ENCODE peak calls at places on chromosome 20, in eight cellular contexts. T, X, U, Y, D, N, G and A are unnamed samples.
A peak's percentile ranks its signal among the peaks of the same experiment; 100 is the strongest.

GRCh38 chr20:45792513-45793118 is 862 bp downstream of the DNTTIP1 start:
- DNase-seq in D (no peak), T (no peak), Y (no peak), U (no peak), G (peak; percentile 24), X (no peak), N (no peak), A (no peak)

GRCh38 chr20:49928411-49929141 is 7.6 kb upstream of the RNF114 start:
- DNase-seq in N (peak; percentile 73), D (peak; percentile 85), G (peak; percentile 88), T (peak; percentile 86), Y (peak; percentile 47), U (peak; percentile 81), X (peak; percentile 78), A (peak; percentile 86)

GRCh38 chr20:41632896-41633295 is 14.7 kb upstream of the CHD6 start:
- DNase-seq in G (no peak), X (no peak), N (no peak), D (no peak), Y (no peak), U (no peak), T (no peak), A (no peak)

GRCh38 chr20:35007891-35008290 is 52.2 kb downstream of the MYH7B start:
- DNase-seq in D (peak; percentile 44), G (no peak), X (no peak), Y (no peak), N (no peak), T (no peak), U (peak; percentile 12), A (peak; percentile 11)

GRCh38 chr20:49532285-49532946 is 35.5 kb downstream of the PTGIS start:
- DNase-seq in X (no peak), Y (no peak), T (no peak), G (no peak), U (no peak), N (no peak), D (no peak), A (no peak)

GRCh38 chr20:19806806-19807691 is 49.0 kb downstream of the RIN2 start:
- DNase-seq in Y (no peak), X (no peak), U (no peak), G (no peak), T (no peak), D (no peak), N (no peak), A (no peak)

GRCh38 chr20:41509801-41510200 is 108.4 kb downstream of the CHD6 start:
- DNase-seq in T (peak; percentile 72), G (no peak), N (no peak), D (peak; percentile 81), Y (no peak), X (no peak), U (peak; percentile 49), A (no peak)

GRCh38 chr20:4609511-4609910 is 112.2 kb upstream of the PRND start:
- DNase-seq in G (no peak), U (no peak), Y (no peak), D (no peak), T (no peak), X (no peak), N (no peak), A (no peak)

GRCh38 chr20:63955281-63955845 is 853 bp downstream of the UCKL1 start:
- DNase-seq in G (peak; percentile 34), U (no peak), N (no peak), Y (no peak), T (peak; percentile 33), D (no peak), X (no peak), A (no peak)

GRCh38 chr20:60013296-60014142 is 55.3 kb downstream of the CDH26 start:
- DNase-seq in X (no peak), G (no peak), D (no peak), T (no peak), Y (no peak), U (no peak), N (no peak), A (no peak)

GRCh38 chr20:43530321-43531090 is 23.0 kb downstream of the L3MBTL1 start:
- DNase-seq in Y (no peak), N (no peak), X (no peak), G (no peak), U (no peak), T (peak; percentile 91), D (no peak), A (no peak)

GRCh38 chr20:35013421-35014411 is 58.0 kb downstream of the MYH7B start:
- DNase-seq in X (no peak), U (no peak), D (no peak), N (no peak), Y (no peak), T (no peak), G (no peak), A (no peak)

GRCh38 chr20:2693286-2693995 is 861 bp downstream of the EBF4 start:
- DNase-seq in G (no peak), Y (no peak), N (no peak), U (no peak), T (no peak), X (no peak), D (no peak), A (peak; percentile 67)

GRCh38 chr20:40956926-40957760 is 71.5 kb upstream of the TOP1 start:
- DNase-seq in D (no peak), U (no peak), X (no peak), Y (no peak), G (no peak), T (no peak), N (no peak), A (no peak)

GRCh38 chr20:18742841-18743240 is 70.7 kb upstream of the SCP2D1 start:
- DNase-seq in D (no peak), T (no peak), Y (no peak), N (no peak), U (no peak), G (no peak), X (no peak), A (no peak)

GRCh38 chr20:49769125-49769581 is 43.5 kb upstream of the SLC9A8 start:
- DNase-seq in G (no peak), N (no peak), T (no peak), X (no peak), U (no peak), D (no peak), Y (no peak), A (no peak)

GRCh38 chr20:25287631-25288290 is 39.9 kb downstream of the PYGB start:
- DNase-seq in Y (no peak), G (no peak), D (peak; percentile 46), X (no peak), N (no peak), T (no peak), U (no peak), A (peak; percentile 9)

GRCh38 chr20:50398064-50398463 is 112.1 kb upstream of the PTPN1 start:
- DNase-seq in N (no peak), X (no peak), Y (no peak), G (no peak), T (no peak), U (no peak), D (peak; percentile 89), A (no peak)

GRCh38 chr20:2814587-2815051 is at the start of gene C20orf141:
- DNase-seq in U (no peak), N (peak; percentile 93), T (no peak), G (no peak), D (peak; percentile 82), Y (no peak), X (no peak), A (peak; percentile 63)

GRCh38 chr20:1187605-1188171 is 2.9 kb upstream of the TMEM74B start:
- DNase-seq in Y (no peak), N (no peak), T (peak; percentile 96), U (no peak), X (no peak), D (no peak), G (no peak), A (no peak)
- H3K27ac ChIP-seq in Y (no peak overlapping the region), N (no peak overlapping the region), T (peak overlapping the region; percentile 68), U (no peak overlapping the region), X (no peak overlapping the region), D (no peak overlapping the region), G (no peak overlapping the region), A (no peak overlapping the region)

DNA sequence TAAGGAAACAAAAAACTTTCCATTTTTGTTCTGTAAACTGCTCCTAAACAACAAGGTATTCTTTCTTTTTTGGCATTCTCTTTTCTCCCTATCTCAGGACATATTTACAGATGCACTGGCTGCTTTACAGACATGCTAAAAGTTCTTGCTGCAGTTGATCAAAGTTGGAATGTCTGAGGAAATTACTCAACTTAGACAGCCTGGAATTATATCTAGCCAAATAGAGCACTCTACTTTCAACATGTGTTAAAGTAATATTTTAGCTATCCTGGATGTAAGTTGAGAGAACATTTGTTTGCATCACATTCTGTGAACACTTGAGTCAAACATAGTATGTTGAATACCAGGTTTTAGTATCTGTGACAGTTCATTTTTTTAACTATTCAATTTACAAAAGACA is 24.8 kb downstream of the TASP1 start:
- DNase-seq in G (no peak), U (no peak), X (no peak), Y (no peak), N (no peak), T (peak; percentile 35), D (no peak), A (no peak)
- TF ChIP-seq CTCF in G (no peak), U (no peak), X (no peak), Y (no peak), N (no peak), T (no peak), D (no peak), A (no peak)

DNA sequence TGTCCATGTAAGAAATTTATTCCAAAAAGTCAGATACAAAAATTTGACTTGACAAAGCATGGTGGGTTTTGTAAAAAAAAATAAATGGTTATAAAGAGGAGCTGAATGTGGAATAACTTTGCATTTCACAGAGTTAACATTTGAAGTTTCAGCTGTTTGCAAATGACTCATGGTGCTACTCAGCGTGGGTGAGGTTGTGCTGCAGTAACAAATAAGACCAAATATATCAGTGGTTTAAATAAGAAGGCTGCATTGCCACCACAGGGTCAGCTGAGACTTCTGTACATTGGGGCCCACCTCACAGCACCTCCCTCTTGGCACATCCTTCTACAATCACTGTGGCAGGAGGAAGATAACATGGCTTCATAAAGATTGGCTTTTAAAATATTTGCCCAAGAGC is 272.5 kb upstream of the SULF2 start:
- DNase-seq in N (no peak), X (no peak), U (no peak), Y (no peak), T (no peak), G (no peak), D (no peak), A (no peak)
- H3K27ac ChIP-seq in N (no peak overlapping the region), X (no peak overlapping the region), U (no peak overlapping the region), Y (no peak overlapping the region), T (no peak overlapping the region), G (no peak overlapping the region), D (no peak overlapping the region), A (no peak overlapping the region)

GRCh38 chr20:39292193-39292736 is 330.1 kb downstream of the DHX35 start:
- DNase-seq in G (no peak), D (no peak), N (no peak), X (no peak), U (no peak), Y (no peak), T (no peak), A (no peak)

GRCh38 chr20:39289831-39290230 is 327.7 kb downstream of the DHX35 start:
- DNase-seq in X (no peak), Y (no peak), N (no peak), U (no peak), T (no peak), G (no peak), D (no peak), A (no peak)

GRCh38 chr20:39291301-39291700 is 329.2 kb downstream of the DHX35 start:
- DNase-seq in G (no peak), U (no peak), T (no peak), X (no peak), D (no peak), N (no peak), Y (no peak), A (peak; percentile 34)

GRCh38 chr20:39290575-39290974 is 328.4 kb downstream of the DHX35 start:
- DNase-seq in T (no peak), X (no peak), Y (no peak), D (no peak), U (no peak), N (no peak), G (no peak), A (no peak)

GRCh38 chr20:39289316-39289715 is 327.2 kb downstream of the DHX35 start:
- DNase-seq in U (no peak), Y (no peak), X (no peak), N (no peak), T (no peak), D (no peak), G (peak; percentile 8), A (no peak)
- TF ChIP-seq CTCF in U (no peak), Y (peak; percentile 71), X (peak; percentile 51), N (no peak), T (peak; percentile 46), D (peak; percentile 11), G (peak; percentile 72), A (no peak)